ENCODE peak calls at places on chromosome 20, in eight cellular contexts. Q, J, N, S, K, B, W and P are unnamed samples.

GRCh38 chr20:44137210-44137781 is 49.7 kb downstream of the JPH2 start:
- DNase-seq in J (peak; percentile 82), B (peak; percentile 30), N (no peak), K (peak; percentile 78), W (peak; percentile 86), S (no peak), Q (peak; percentile 18), P (peak; percentile 72)

GRCh38 chr20:47863531-47863930 is 78.2 kb upstream of the SULF2 start:
- DNase-seq in W (no peak), N (no peak), J (no peak), Q (no peak), S (no peak), K (no peak), B (no peak), P (no peak)

GRCh38 chr20:56630086-56630493 is 984 bp downstream of the TFAP2C start:
- DNase-seq in S (no peak), N (peak; percentile 58), K (no peak), J (peak; percentile 95), B (peak; percentile 96), W (no peak), Q (no peak), P (peak; percentile 23)

GRCh38 chr20:60408435-60408834 is 450.2 kb downstream of the CDH26 start:
- DNase-seq in S (no peak), B (no peak), Q (no peak), N (no peak), J (peak; percentile 9), K (no peak), W (no peak), P (no peak)

GRCh38 chr20:48791014-48791413 is 36.8 kb downstream of the PREX1 start:
- DNase-seq in J (no peak), Q (peak; percentile 24), B (peak; percentile 24), K (no peak), N (no peak), S (no peak), W (no peak), P (no peak)

GRCh38 chr20:33894798-33895197 is 83.7 kb downstream of the CHMP4B start:
- DNase-seq in Q (no peak), J (no peak), S (no peak), W (no peak), K (no peak), N (no peak), B (peak; percentile 43), P (no peak)

GRCh38 chr20:47271216-47271615 is 85.3 kb downstream of the ZMYND8 start:
- DNase-seq in N (no peak), K (no peak), B (no peak), J (no peak), W (no peak), S (no peak), Q (no peak), P (no peak)

GRCh38 chr20:61549865-61550264 is 297.8 kb downstream of the CDH4 start:
- DNase-seq in N (no peak), B (no peak), W (no peak), Q (no peak), K (no peak), S (no peak), J (no peak), P (no peak)

GRCh38 chr20:48196486-48196885 is 411.2 kb upstream of the SULF2 start:
- DNase-seq in W (no peak), K (peak; percentile 26), B (no peak), N (no peak), J (no peak), S (no peak), Q (no peak), P (no peak)

GRCh38 chr20:39116020-39116419 is 153.9 kb downstream of the DHX35 start:
- DNase-seq in S (no peak), W (no peak), B (no peak), N (no peak), Q (no peak), J (no peak), K (no peak), P (no peak)

GRCh38 chr20:46987001-46987400 is 92.4 kb downstream of the EYA2 start:
- DNase-seq in B (no peak), N (no peak), K (no peak), S (no peak), W (no peak), Q (no peak), J (no peak), P (no peak)

GRCh38 chr20:1718604-1719384 is 61.2 kb upstream of the SIRPG start:
- DNase-seq in Q (peak; percentile 36), J (no peak), B (peak; percentile 98), S (peak; percentile 61), K (no peak), W (no peak), N (no peak), P (no peak)

GRCh38 chr20:58880994-58881752 is 28.7 kb downstream of the GNAS start:
- DNase-seq in N (no peak), K (no peak), S (no peak), Q (no peak), W (no peak), B (peak; percentile 38), J (no peak), P (no peak)

GRCh38 chr20:32958574-32958973 is 45.7 kb downstream of the SUN5 start:
- DNase-seq in J (no peak), B (no peak), K (no peak), N (no peak), Q (no peak), S (no peak), W (no peak), P (no peak)

GRCh38 chr20:59207742-59208357 is 44.2 kb downstream of the ZNF831 start:
- DNase-seq in K (peak; percentile 75), Q (peak; percentile 8), N (peak; percentile 79), S (no peak), W (peak; percentile 74), J (peak; percentile 88), B (peak; percentile 56), P (peak; percentile 48)

GRCh38 chr20:1838479-1839279 is 56.5 kb upstream of the SIRPA start:
- DNase-seq in Q (no peak), N (no peak), S (no peak), W (no peak), K (no peak), B (no peak), J (peak; percentile 38), P (no peak)

GRCh38 chr20:37903317-37904007 is 535 bp downstream of the VSTM2L start:
- DNase-seq in W (no peak), B (peak; percentile 25), J (no peak), K (no peak), N (no peak), Q (no peak), S (no peak), P (no peak)

GRCh38 chr20:48131581-48131980 is 346.3 kb upstream of the SULF2 start:
- DNase-seq in J (no peak), K (no peak), Q (no peak), S (no peak), N (no peak), W (no peak), B (no peak), P (no peak)

GRCh38 chr20:63498950-63499332 is at the start of gene EEF1A2:
- DNase-seq in B (peak; percentile 41), J (peak; percentile 70), Q (no peak), S (no peak), N (no peak), K (peak; percentile 86), W (peak; percentile 80), P (peak; percentile 77)
- H3K4me1 ChIP-seq in B (no peaks in the 10 kb centered on the region), J (no peaks in the 10 kb centered on the region), Q (no peaks in the 10 kb centered on the region), S (peaks cover 25% of the 10 kb centered on the region), N (peaks cover 3% of the 10 kb centered on the region), K (peaks cover 18% of the 10 kb centered on the region), W (no peaks in the 10 kb centered on the region), P (peaks cover 57% of the 10 kb centered on the region)

GRCh38 chr20:31718952-31719643 is 3.6 kb downstream of the BCL2L1 start:
- DNase-seq in W (no peak), N (peak; percentile 54), J (no peak), S (no peak), Q (no peak), K (no peak), B (no peak), P (no peak)

GRCh38 chr20:31715766-31716165 is 6.9 kb downstream of the BCL2L1 start:
- DNase-seq in J (no peak), Q (no peak), W (no peak), N (no peak), S (no peak), K (no peak), B (no peak), P (no peak)

GRCh38 chr20:31717478-31717946 is 5.2 kb downstream of the BCL2L1 start:
- DNase-seq in J (no peak), N (no peak), S (no peak), K (no peak), Q (no peak), B (no peak), W (no peak), P (no peak)

GRCh38 chr20:31716818-31717477 is 5.7 kb downstream of the BCL2L1 start:
- DNase-seq in W (no peak), N (no peak), J (no peak), Q (no peak), K (no peak), B (no peak), S (no peak), P (no peak)

DNA sequence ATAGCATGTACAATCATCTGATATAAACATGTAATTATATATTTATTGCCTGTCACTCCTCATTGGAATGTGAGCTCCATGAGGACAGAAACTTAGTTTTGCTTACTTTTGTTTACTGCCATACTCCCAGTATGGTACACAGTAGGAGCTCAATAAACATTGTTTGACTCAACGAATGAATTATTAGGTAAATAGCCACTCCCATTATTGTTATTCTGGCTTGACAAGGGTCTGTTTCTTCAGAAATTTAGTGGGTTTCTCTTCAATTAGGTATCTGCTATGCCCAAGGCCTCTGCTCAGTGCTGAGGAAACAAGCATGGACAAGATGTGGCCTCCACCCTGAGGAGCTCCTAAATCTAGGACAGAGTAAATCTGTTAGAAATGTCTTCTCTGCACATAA is 6.3 kb downstream of the BCL2L1 start:
- DNase-seq in N (no peak), J (no peak), B (no peak), Q (no peak), W (no peak), K (no peak), S (no peak), P (no peak)
- H3K4me3 ChIP-seq in N (no peak overlapping the region), J (no peak overlapping the region), B (peak overlapping the region; percentile 18), Q (peak overlapping the region; percentile 41), W (peak overlapping the region; percentile 36), K (peak overlapping the region; percentile 80), S (no peak overlapping the region), P (no peak overlapping the region)

GRCh38 chr20:21465799-21466198 is 48.1 kb downstream of the NKX2-2 start:
- DNase-seq in B (no peak), W (no peak), J (no peak), Q (no peak), S (no peak), K (no peak), N (no peak), P (no peak)

GRCh38 chr20:21464916-21465315 is 48.9 kb downstream of the NKX2-2 start:
- DNase-seq in S (no peak), Q (no peak), N (no peak), J (no peak), B (no peak), W (no peak), K (no peak), P (no peak)
- H3K36me3 ChIP-seq in S (no peaks in the 10 kb centered on the region), Q (no peaks in the 10 kb centered on the region), N (no peaks in the 10 kb centered on the region), J (no peaks in the 10 kb centered on the region), B (no peaks in the 10 kb centered on the region), W (no peaks in the 10 kb centered on the region), K (no peaks in the 10 kb centered on the region), P (no peaks in the 10 kb centered on the region)

DNA sequence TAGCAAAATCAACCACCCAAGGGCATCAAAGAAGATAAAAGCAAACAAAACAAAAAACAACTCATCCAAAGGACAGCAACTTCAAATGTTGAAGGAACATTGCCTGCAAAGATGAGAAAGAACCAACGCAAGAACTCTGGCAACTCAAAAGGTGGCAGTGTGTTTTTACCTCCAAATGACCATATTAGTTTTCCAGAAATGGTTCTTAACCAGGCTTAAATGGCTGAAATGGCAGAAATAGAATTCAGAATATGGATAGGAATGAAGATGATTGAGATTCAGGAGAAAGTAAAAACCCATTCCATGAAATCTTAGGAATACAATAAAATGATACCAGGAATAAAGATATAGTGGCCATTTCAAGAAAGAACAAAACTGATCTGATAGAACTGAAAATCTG is 9.8 kb upstream of the PI3 start:
- DNase-seq in N (no peak), J (no peak), W (no peak), K (no peak), S (no peak), B (no peak), Q (no peak), P (no peak)
- H3K4me1 ChIP-seq in N (no peaks in the 10 kb centered on the region), J (no peaks in the 10 kb centered on the region), W (no peaks in the 10 kb centered on the region), K (no peaks in the 10 kb centered on the region), S (no peaks in the 10 kb centered on the region), B (no peaks in the 10 kb centered on the region), Q (no peaks in the 10 kb centered on the region), P (no peaks in the 10 kb centered on the region)